ENCODE peak calls at places on chromosomes 1 and 21, in four cellular contexts. M is K562, K is GM12878, Q is HepG2. R is an unnamed sample.

GRCh38 chr1:154419620-154420020 is 14.5 kb downstream of the IL6R start:
- DNase-seq in Q (peak), M (no peak), K (no peak), R (peak)

GRCh38 chr1:189434461-189434860 is 1043.2 kb downstream of the BRINP3 start:
- DNase-seq in M (no peak), Q (no peak), K (no peak), R (peak)

GRCh38 chr1:30684881-30685795 is 38.2 kb downstream of the MATN1 start:
- DNase-seq in M (peak), K (no peak), Q (peak), R (no peak)

GRCh38 chr21:15121097-15121654 is 56.4 kb upstream of the NRIP1 start:
- DNase-seq in Q (no peak), K (no peak), M (no peak), R (no peak)

GRCh38 chr1:6181347-6181770 is 1.2 kb upstream of the CHD5 start:
- DNase-seq in Q (no peak), M (no peak), K (no peak), R (no peak)

GRCh38 chr1:53197301-53198205 is 929 bp downstream of the CPT2 start:
- DNase-seq in K (no peak), M (peak), Q (no peak), R (no peak)

GRCh38 chr1:112359961-112360767 is 35.9 kb upstream of the CTTNBP2NL start:
- DNase-seq in M (no peak), Q (peak), K (no peak), R (peak)

GRCh38 chr1:9843576-9843945 is 19.8 kb upstream of the CLSTN1 start:
- DNase-seq in K (no peak), Q (no peak), M (no peak), R (no peak)

GRCh38 chr1:188937965-188938551 is 1539.6 kb downstream of the BRINP3 start:
- DNase-seq in M (no peak), Q (no peak), K (no peak), R (peak)

GRCh38 chr1:183568176-183569041 is 21.9 kb downstream of the NCF2 start:
- DNase-seq in Q (no peak), M (no peak), K (no peak), R (no peak)

GRCh38 chr1:158328424-158328823 is 2.9 kb downstream of the CD1B start:
- DNase-seq in Q (no peak), K (no peak), M (no peak), R (no peak)

GRCh38 chr1:158323866-158324265 is 7.5 kb downstream of the CD1B start:
- DNase-seq in Q (no peak), K (no peak), M (no peak), R (no peak)

GRCh38 chr1:158329300-158329699 is 2.0 kb downstream of the CD1B start:
- DNase-seq in K (no peak), M (no peak), Q (no peak), R (no peak)

GRCh38 chr1:158329807-158330206 is 1.5 kb downstream of the CD1B start:
- DNase-seq in Q (no peak), K (no peak), M (no peak), R (no peak)

GRCh38 chr1:158324375-158324774 is 7.0 kb downstream of the CD1B start:
- DNase-seq in M (no peak), K (no peak), Q (no peak), R (no peak)
- TF ChIP-seq MXI1 in M (no peak), K (no peak), Q (no peak), R (no peak)

GRCh38 chr1:3154081-3154795 is 85.2 kb downstream of the PRDM16 start:
- DNase-seq in K (no peak), Q (no peak), M (no peak), R (no peak)
- TF ChIP-seq MXI1 in K (no peak), Q (no peak), M (no peak), R (no peak)

GRCh38 chr21:35198004-35198403 is 148.9 kb upstream of the RUNX1 start:
- DNase-seq in K (no peak), M (no peak), Q (no peak), R (peak)
- TF ChIP-seq MXI1 in K (no peak), M (no peak), Q (no peak), R (no peak)

DNA sequence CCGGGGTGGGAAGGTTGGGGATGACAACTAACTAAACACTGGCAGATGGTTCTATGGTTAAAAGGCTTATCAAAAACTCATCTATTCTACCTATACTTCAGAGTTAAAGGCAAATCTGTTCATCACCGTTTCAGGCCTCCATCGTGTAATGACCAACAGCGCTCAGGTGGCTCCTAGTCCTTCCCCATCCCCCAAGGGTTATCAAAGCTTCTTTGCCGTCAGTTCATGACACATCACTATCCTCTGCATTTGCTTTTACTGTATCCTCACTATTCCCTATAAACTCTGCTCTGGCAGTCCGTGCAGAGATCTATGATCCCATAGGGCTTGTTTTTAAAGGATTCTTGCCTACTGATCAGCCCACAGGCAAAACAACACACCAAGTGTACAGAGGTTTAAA is 8.2 kb downstream of the HMGN1 start:
- DNase-seq in M (no peak), Q (no peak), K (no peak), R (no peak)
- TF ChIP-seq MXI1 in M (no peak), Q (no peak), K (no peak), R (no peak)

DNA sequence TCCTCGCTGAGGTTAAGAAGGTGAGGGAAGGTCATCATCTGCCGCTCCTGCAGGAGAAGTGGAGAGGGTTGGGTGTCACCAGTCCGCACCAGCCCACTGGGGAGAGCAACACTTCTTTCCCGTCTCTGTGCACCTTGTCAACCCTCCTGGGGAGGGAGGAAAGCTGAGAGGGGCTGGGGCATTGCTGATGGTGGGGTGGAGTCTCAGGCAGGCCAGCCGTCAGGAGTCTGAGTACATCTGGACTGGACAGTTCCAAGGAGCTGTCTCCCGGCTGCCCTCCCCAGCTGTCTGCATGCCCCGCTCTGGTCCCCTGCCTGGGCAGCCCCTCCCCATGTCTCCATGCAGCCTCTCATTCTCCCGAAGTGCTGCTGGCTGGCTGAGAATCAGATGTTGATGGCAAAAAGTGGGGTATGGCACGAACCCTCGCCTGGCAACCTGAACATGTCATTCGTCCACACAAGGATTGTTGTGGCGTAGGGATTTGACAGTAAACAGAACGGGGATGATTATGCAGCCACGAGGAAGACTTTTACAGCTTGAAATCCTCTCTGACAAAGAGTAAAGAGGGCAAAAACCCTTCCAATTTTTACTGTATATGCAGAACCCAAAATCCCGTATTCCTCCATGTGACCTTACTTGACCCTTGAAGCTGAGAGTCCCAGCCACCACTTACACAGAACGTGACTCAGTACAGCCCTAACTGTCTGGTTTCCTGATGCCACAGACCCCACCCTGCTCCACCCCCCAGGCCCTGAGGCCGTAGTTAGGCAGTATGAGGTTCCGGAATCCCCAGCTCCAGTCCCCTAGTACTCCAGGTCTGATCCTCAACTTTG is 70.3 kb downstream of the SCCPDH start:
- DNase-seq in Q (no peak), K (no peak), M (no peak), R (peak)
- TF ChIP-seq MXI1 in Q (no peak), K (no peak), M (no peak), R (no peak)

R was measured in IMR-90.